ENCODE peak calls at places on chromosomes 7 and 10, in nine cellular contexts. K, I, G, A, J, M, P, R and N are unnamed samples.

GRCh38 chr7:426510-426909 is 93.1 kb downstream of the PDGFA start:
- DNase-seq in G (no peak), A (no peak), R (no peak), P (peak; percentile 48), M (no peak), I (no peak), K (no peak), J (no peak), N (no peak)

GRCh38 chr7:109529712-109530111 is 960.0 kb downstream of the DNAJB9 start:
- DNase-seq in J (no peak), A (no peak), K (no peak), I (no peak), R (no peak), M (no peak), P (no peak), G (no peak), N (no peak)

GRCh38 chr10:14565199-14565598 is 209.5 kb downstream of the FAM107B start:
- DNase-seq in K (no peak), I (no peak), P (no peak), J (no peak), A (no peak), R (no peak), M (no peak), G (no peak), N (no peak)

GRCh38 chr7:21364838-21365267 is 63.0 kb upstream of the SP4 start:
- DNase-seq in P (no peak), G (no peak), M (no peak), A (no peak), I (no peak), K (no peak), J (no peak), R (no peak), N (no peak)

GRCh38 chr10:70115948-70116682 is 16.5 kb downstream of the AIFM2 start:
- DNase-seq in G (peak; percentile 45), A (peak; percentile 65), P (no peak), I (peak; percentile 71), M (peak; percentile 53), K (peak; percentile 65), R (peak; percentile 21), J (no peak), N (peak; percentile 48)

GRCh38 chr10:28280652-28281051 is 22.2 kb downstream of the MPP7 start:
- DNase-seq in G (no peak), J (no peak), R (no peak), P (no peak), A (no peak), K (no peak), I (no peak), M (no peak), N (no peak)

GRCh38 chr10:90347239-90347638 is 510.6 kb downstream of the HTR7 start:
- DNase-seq in J (no peak), I (no peak), G (no peak), R (no peak), A (no peak), K (no peak), P (no peak), M (no peak), N (no peak)

GRCh38 chr7:116906391-116906790 is 44.0 kb downstream of the CAPZA2 start:
- DNase-seq in G (no peak), I (no peak), J (no peak), K (no peak), P (no peak), M (no peak), A (no peak), R (no peak), N (no peak)

GRCh38 chr10:44416976-44417375 is 32.1 kb upstream of the CXCL12 start:
- DNase-seq in P (no peak), K (no peak), J (no peak), G (no peak), M (no peak), I (no peak), A (no peak), R (no peak), N (no peak)

GRCh38 chr10:119209050-119209735 is 1.8 kb downstream of the GRK5 start:
- DNase-seq in I (peak; percentile 69), A (peak; percentile 42), M (peak; percentile 69), K (no peak), P (peak; percentile 72), G (peak; percentile 41), R (no peak), J (peak; percentile 84), N (peak; percentile 77)

GRCh38 chr10:112225771-112226438 is 42.3 kb upstream of the GPAM start:
- DNase-seq in A (no peak), J (no peak), P (no peak), I (no peak), K (no peak), R (no peak), G (no peak), M (no peak), N (no peak)
- TF ChIP-seq POLR2A in A (no peak), J (no peak), P (no peak), I (no peak), K (no peak), R (no peak), G (no peak), M (no peak), N (no peak)

GRCh38 chr7:111561909-111562732 is at the start of gene IMMP2L:
- DNase-seq in R (peak; percentile 77), I (peak; percentile 91), A (peak; percentile 78), K (peak; percentile 67), P (peak; percentile 95), J (peak; percentile 90), G (peak; percentile 85), M (peak; percentile 91), N (peak; percentile 83)
- TF ChIP-seq POLR2A in R (peak; percentile 45), I (no peak), A (peak; percentile 58), K (peak; percentile 30), P (peak; percentile 86), J (peak; percentile 47), G (peak; percentile 43), M (peak; percentile 83), N (peak; percentile 83)

DNA sequence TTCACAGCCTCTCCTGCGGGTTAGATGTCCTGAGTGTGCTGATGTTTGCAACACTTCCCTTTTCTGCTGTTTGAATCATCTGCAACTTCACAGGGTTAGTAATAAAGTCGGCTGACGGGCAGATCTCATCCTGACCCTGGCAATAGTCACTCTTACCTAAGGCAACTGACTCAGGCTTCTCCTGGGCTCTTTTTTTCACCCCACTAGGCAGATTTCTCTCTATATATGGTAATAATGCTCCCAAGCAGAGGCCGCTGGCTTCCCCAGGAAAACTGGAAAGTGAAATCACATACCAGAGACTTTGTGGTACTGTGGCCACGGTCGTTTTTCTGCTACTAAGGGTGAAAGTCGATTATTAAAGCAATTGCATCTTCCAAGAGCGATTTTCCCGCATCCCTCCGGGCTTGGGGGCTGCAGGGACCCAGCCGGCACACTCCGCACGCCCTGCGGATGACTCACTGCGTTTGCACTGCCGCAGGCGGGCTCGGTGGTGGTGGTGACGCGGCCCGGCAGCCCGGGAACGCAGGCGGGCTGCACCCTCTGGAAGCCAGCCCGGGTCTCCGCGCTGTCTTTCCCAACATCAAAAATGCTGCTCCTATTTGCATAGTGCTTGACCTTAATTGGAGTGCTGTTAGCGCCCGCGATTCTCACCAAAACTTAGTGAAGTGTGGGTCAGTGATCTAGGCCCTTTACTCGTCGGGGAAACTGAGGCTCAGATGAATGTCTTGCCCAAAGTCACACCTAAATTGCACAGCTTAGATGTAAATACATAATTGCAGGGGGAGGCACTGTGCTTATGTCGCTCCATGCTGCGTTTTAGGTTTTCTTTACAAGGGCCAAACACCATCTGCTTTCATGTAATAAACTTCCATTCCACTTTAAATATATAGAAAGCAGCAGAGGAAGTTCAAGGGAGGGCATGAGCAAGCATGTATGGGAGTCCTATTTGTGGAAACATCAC is 47.6 kb upstream of the ITGB1 start:
- DNase-seq in I (peak; percentile 77), K (no peak), P (peak; percentile 89), J (peak; percentile 88), M (peak; percentile 87), G (peak; percentile 97), R (peak; percentile 89), A (peak; percentile 63), N (peak; percentile 86)
- TF ChIP-seq POLR2A in I (no peak), K (no peak), P (peak; percentile 48), J (no peak), M (no peak), G (no peak), R (no peak), A (peak; percentile 34), N (peak; percentile 42)

DNA sequence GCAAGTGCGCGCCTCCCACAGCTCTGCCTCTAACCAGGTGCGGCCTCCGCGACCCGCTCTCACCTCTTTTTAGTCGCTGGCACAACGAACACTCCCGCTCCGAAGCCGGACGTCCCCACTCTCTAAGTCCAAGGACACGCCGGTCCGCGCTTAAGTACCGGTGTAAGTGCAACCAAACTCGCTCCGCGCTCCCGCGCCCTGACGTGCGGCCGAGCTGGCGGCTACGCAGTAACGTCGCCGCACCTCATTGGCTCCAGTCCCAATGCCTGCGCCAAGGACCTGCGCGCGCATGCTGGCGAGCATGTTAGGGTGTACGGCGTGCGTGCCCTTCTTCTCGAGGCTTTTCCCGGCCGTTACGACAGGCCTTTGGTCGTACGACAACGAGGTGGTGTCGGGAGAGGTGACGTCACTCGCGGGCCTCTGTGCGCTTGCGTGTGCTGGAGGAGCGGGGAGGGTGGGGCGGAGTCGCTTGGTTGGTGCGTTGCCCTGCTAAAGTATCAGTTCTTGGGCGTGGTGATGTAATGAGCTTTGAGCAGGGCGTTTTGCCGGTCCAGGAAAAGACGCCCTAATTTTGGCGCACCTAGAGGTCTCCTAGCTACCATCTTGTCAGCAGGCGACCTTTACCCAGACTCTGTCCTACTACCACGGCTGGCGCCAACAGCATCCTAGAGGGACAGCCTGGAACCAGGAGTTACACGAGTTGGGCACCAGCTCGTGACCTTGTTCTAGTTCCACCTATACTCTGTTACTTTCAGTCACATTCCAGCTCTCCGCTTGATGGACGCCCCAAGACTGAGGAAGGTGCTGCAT is at the start of gene CYCS:
- DNase-seq in P (peak; percentile 100), K (peak; percentile 73), J (peak; percentile 100), M (peak; percentile 100), G (peak; percentile 100), I (peak; percentile 100), R (peak; percentile 99), A (peak; percentile 98), N (peak; percentile 100)
- TF ChIP-seq POLR2A in P (peak; percentile 99), K (peak; percentile 100), J (peak; percentile 90), M (peak; percentile 98), G (peak; percentile 99), I (peak; percentile 99), R (peak; percentile 96), A (peak; percentile 100), N (peak; percentile 99)

DNA sequence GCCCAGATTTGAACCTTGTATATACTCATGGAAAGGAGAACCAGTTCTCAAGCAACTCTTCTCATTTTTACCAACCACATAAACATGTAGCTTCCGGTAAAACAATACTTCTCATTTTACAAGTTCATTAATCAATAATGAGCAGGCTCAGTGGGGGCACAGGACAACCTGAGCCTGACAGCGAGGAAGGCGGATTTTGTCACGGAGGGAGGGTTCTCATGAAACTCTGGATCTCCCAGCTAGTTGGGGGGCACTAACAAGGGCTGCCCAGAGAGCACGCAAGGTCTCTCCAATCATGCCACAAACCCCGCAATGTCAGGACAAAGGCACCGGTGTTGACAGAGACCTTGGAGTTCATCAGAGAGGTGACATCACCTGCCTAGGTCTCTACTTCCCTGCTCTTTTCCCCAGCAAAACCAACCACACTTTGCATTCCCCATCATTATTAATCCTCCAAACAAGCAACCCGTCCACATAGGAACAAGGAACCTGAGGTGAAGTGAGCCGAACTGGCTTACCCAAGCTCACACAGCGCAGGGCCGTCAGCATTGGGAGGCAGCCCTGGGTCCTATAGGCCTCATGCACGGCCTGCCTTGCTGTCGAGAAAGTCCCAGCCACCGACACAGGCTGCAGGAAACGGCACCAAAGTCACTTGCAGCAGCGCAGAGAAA is 192.1 kb upstream of the KLF14 start:
- DNase-seq in A (no peak), M (peak; percentile 23), K (no peak), J (no peak), R (no peak), G (no peak), P (no peak), I (no peak), N (no peak)
- TF ChIP-seq POLR2A in A (no peak), M (no peak), K (peak; percentile 24), J (no peak), R (no peak), G (no peak), P (no peak), I (no peak), N (no peak)

GRCh38 chr10:79159141-79159619 is 90.4 kb downstream of the ZMIZ1 start:
- DNase-seq in P (peak; percentile 68), G (no peak), A (peak; percentile 90), I (no peak), K (no peak), R (no peak), J (no peak), M (no peak), N (no peak)
- TF ChIP-seq POLR2A in P (no peak), G (no peak), A (peak; percentile 18), I (no peak), K (no peak), R (no peak), J (no peak), M (no peak), N (no peak)